ENCODE peak calls at places on chromosome 11, in nine cellular contexts. Q, R, A, T, L, G, Z, P and D are unnamed samples.
A peak's percentile ranks its signal among the peaks of the same experiment; 100 is the strongest.

GRCh38 chr11:125627236-125627910 is 2.4 kb downstream of the CHEK1 start:
- DNase-seq in Q (no peak), R (no peak), A (no peak), T (no peak), L (no peak), G (no peak), Z (no peak), P (no peak), D (no peak)

GRCh38 chr11:12692238-12693074 is 18.2 kb downstream of the TEAD1 start:
- DNase-seq in Q (peak; percentile 56), R (peak; percentile 97), A (peak; percentile 69), T (no peak), L (no peak), G (no peak), Z (no peak), P (peak; percentile 30), D (no peak)

GRCh38 chr11:120667281-120667680 is 155.7 kb downstream of the GRIK4 start:
- DNase-seq in Q (no peak), R (no peak), A (no peak), T (no peak), L (no peak), G (no peak), Z (no peak), P (no peak), D (peak; percentile 45)

GRCh38 chr11:44017443-44018126 is 30.2 kb upstream of the ACCSL start:
- DNase-seq in Q (no peak), R (no peak), A (no peak), T (no peak), L (no peak), G (no peak), Z (no peak), P (no peak), D (no peak)

GRCh38 chr11:1121343-1122331 is 36.1 kb upstream of the MUC5AC start:
- DNase-seq in Q (no peak), R (no peak), A (no peak), T (no peak), L (no peak), G (no peak), Z (peak; percentile 56), P (no peak), D (no peak)

GRCh38 chr11:9489366-9489765 is 28.6 kb downstream of the ZNF143 start:
- DNase-seq in Q (no peak), R (no peak), A (peak; percentile 14), T (no peak), L (no peak), G (no peak), Z (no peak), P (no peak), D (no peak)

GRCh38 chr11:130431337-130431773 is 2.9 kb upstream of the ADAMTS8 start:
- DNase-seq in Q (peak; percentile 35), R (no peak), A (no peak), T (peak; percentile 55), L (peak; percentile 55), G (peak; percentile 76), Z (peak; percentile 90), P (no peak), D (peak; percentile 76)

GRCh38 chr11:3219281-3219892 is 774 bp upstream of the MRGPRG start:
- DNase-seq in Q (no peak), R (no peak), A (no peak), T (no peak), L (no peak), G (no peak), Z (peak; percentile 48), P (no peak), D (peak; percentile 27)

GRCh38 chr11:116257092-116257491 is 515.7 kb downstream of the BUD13 start:
- DNase-seq in Q (no peak), R (no peak), A (no peak), T (no peak), L (no peak), G (no peak), Z (no peak), P (no peak), D (no peak)